ENCODE peak calls at places on chromosomes 16 and 17, in eight cellular contexts. O, P, G, F, S, E, Q and D are unnamed samples.

GRCh38 chr17:31413871-31414589 is 22.6 kb downstream of the RAB11FIP4 start:
- DNase-seq in F (peak), S (peak), O (peak), E (no peak), Q (peak), P (no peak), G (no peak), D (no peak)

GRCh38 chr16:77437859-77438258 is 3.0 kb upstream of the ADAMTS18 start:
- DNase-seq in G (no peak), S (no peak), P (no peak), F (peak), Q (no peak), O (no peak), E (no peak), D (no peak)

GRCh38 chr16:17277981-17278381 is 192.8 kb downstream of the XYLT1 start:
- DNase-seq in E (peak), P (no peak), S (peak), Q (peak), G (no peak), F (no peak), O (peak), D (no peak)

GRCh38 chr17:76822184-76822778 is 45.9 kb upstream of the MGAT5B start:
- DNase-seq in Q (no peak), G (no peak), S (no peak), P (no peak), E (no peak), F (no peak), O (no peak), D (no peak)

GRCh38 chr17:81631482-81631881 is 5.4 kb downstream of the NPLOC4 start:
- DNase-seq in F (no peak), Q (no peak), E (no peak), S (no peak), P (no peak), O (no peak), G (no peak), D (no peak)

GRCh38 chr16:15856901-15857778 is at the start of gene MYH11:
- DNase-seq in E (peak), Q (no peak), O (no peak), G (no peak), S (no peak), P (no peak), F (no peak), D (no peak)

GRCh38 chr17:56593073-56593740 is at the start of gene NOG:
- DNase-seq in S (peak), Q (peak), F (peak), O (peak), G (no peak), P (peak), E (peak), D (peak)

GRCh38 chr16:27748868-27749546 is 199.1 kb downstream of the KATNIP start:
- DNase-seq in Q (peak), O (peak), P (peak), G (no peak), F (peak), E (no peak), S (peak), D (no peak)

GRCh38 chr17:57284984-57285646 is 28.8 kb downstream of the MSI2 start:
- DNase-seq in O (peak), F (no peak), Q (no peak), S (no peak), P (peak), E (no peak), G (peak), D (no peak)

GRCh38 chr17:75105269-75106080 is 4.3 kb upstream of the ARMC7 start:
- DNase-seq in O (no peak), Q (peak), P (peak), F (no peak), S (peak), E (peak), G (no peak), D (peak)

GRCh38 chr16:272633-273546 is 2.9 kb downstream of the RGS11 start:
- DNase-seq in E (no peak), F (no peak), G (no peak), S (no peak), P (no peak), Q (no peak), O (no peak), D (no peak)

GRCh38 chr17:44767493-44767892 is 8.7 kb downstream of the ADAM11 start:
- DNase-seq in S (no peak), Q (no peak), E (no peak), P (no peak), O (no peak), F (no peak), G (no peak), D (no peak)

GRCh38 chr16:79767597-79768280 is 167.2 kb upstream of the MAF start:
- DNase-seq in S (peak), F (no peak), P (no peak), E (no peak), G (no peak), O (peak), Q (peak), D (peak)

GRCh38 chr17:80024206-80024972 is 11.3 kb downstream of the TBC1D16 start:
- DNase-seq in F (no peak), P (no peak), S (no peak), O (no peak), Q (no peak), E (no peak), G (no peak), D (no peak)

GRCh38 chr16:67460961-67461360 is 20.0 kb downstream of the ATP6V0D1 start:
- DNase-seq in S (no peak), F (no peak), O (no peak), Q (no peak), P (no peak), E (no peak), G (no peak), D (no peak)

GRCh38 chr17:61139219-61139618 is 260.4 kb upstream of the TBX2 start:
- DNase-seq in E (no peak), Q (peak), O (no peak), P (peak), F (peak), S (peak), G (peak), D (no peak)

GRCh38 chr17:36148559-36149295 is 27.7 kb downstream of the TBC1D3B start:
- DNase-seq in F (peak), P (peak), Q (peak), O (peak), S (peak), E (peak), G (peak), D (peak)

GRCh38 chr17:73293480-73293911 is 18.3 kb downstream of the CDC42EP4 start:
- DNase-seq in P (no peak), S (peak), F (peak), O (peak), E (no peak), G (no peak), Q (peak), D (no peak)

GRCh38 chr17:66230918-66231543 is 1.8 kb upstream of the APOH start:
- DNase-seq in E (no peak), P (no peak), G (no peak), S (no peak), Q (no peak), O (no peak), F (no peak), D (no peak)

GRCh38 chr17:33021731-33022408 is 30.2 kb downstream of the SPACA3 start:
- DNase-seq in O (no peak), P (no peak), E (no peak), F (no peak), Q (no peak), G (no peak), S (no peak), D (no peak)

GRCh38 chr17:7704601-7705268 is at the start of gene EFNB3:
- DNase-seq in P (no peak), F (no peak), G (no peak), O (no peak), Q (peak), E (peak), S (no peak), D (peak)

GRCh38 chr16:50509521-50510341 is 38.5 kb upstream of the NKD1 start:
- DNase-seq in O (peak), Q (no peak), S (peak), P (peak), G (no peak), F (no peak), E (no peak), D (peak)

GRCh38 chr17:1180958-1181768 is 1.4 kb upstream of the ABR start:
- DNase-seq in O (no peak), P (no peak), E (peak), F (no peak), S (no peak), G (no peak), Q (no peak), D (peak)

GRCh38 chr16:4089811-4090293 is 26.4 kb downstream of the ADCY9 start:
- DNase-seq in O (no peak), P (no peak), Q (no peak), G (no peak), S (no peak), F (no peak), E (no peak), D (no peak)

GRCh38 chr17:39634384-39634871 is 2.5 kb upstream of the STARD3 start:
- DNase-seq in P (no peak), F (peak), S (peak), E (no peak), Q (peak), O (peak), G (no peak), D (peak)

GRCh38 chr17:50270430-50271172 is 3.7 kb upstream of the TMEM92 start:
- DNase-seq in S (peak), G (no peak), E (no peak), O (no peak), F (no peak), Q (peak), P (no peak), D (no peak)

GRCh38 chr16:82414476-82414875 is 212.3 kb upstream of the CDH13 start:
- DNase-seq in F (no peak), P (no peak), O (no peak), S (no peak), G (no peak), Q (no peak), E (no peak), D (no peak)

GRCh38 chr16:24986512-24987303 is 28.5 kb downstream of the ARHGAP17 start:
- DNase-seq in F (no peak), P (no peak), O (no peak), S (peak), E (no peak), G (peak), Q (no peak), D (no peak)

GRCh38 chr17:47229535-47230443 is 20.6 kb downstream of the MYL4 start:
- DNase-seq in P (peak), E (peak), G (peak), F (peak), O (peak), S (peak), Q (peak), D (peak)

GRCh38 chr16:67847064-67847861 is at the start of gene CENPT:
- DNase-seq in Q (peak), G (no peak), O (peak), F (peak), S (peak), P (no peak), E (no peak), D (no peak)

GRCh38 chr17:56902350-56902749 is 11.5 kb downstream of the TRIM25 start:
- DNase-seq in O (no peak), E (no peak), S (peak), Q (peak), F (peak), P (no peak), G (no peak), D (no peak)

GRCh38 chr17:4433515-4434031 is at the start of gene SPNS3:
- DNase-seq in Q (no peak), P (peak), E (no peak), F (no peak), S (no peak), O (peak), G (peak), D (no peak)

GRCh38 chr17:79944251-79944812 is 91.3 kb downstream of the TBC1D16 start:
- DNase-seq in O (no peak), P (no peak), S (no peak), F (no peak), Q (no peak), E (no peak), G (no peak), D (no peak)

GRCh38 chr16:27177031-27177774 is 26.1 kb upstream of the KDM8 start:
- DNase-seq in E (no peak), S (peak), F (peak), P (peak), O (no peak), G (no peak), Q (peak), D (no peak)

GRCh38 chr17:80663783-80664206 is 119.2 kb downstream of the RPTOR start:
- DNase-seq in Q (peak), E (no peak), F (no peak), S (peak), P (peak), G (no peak), O (no peak), D (no peak)

GRCh38 chr17:48730240-48730550 is 1.6 kb upstream of the HOXB13 start:
- DNase-seq in O (no peak), F (no peak), P (no peak), G (no peak), S (no peak), E (no peak), Q (no peak), D (no peak)

GRCh38 chr16:64365448-64365858 is 756.4 kb downstream of the CDH11 start:
- DNase-seq in P (no peak), Q (no peak), E (no peak), O (no peak), G (no peak), F (no peak), S (no peak), D (no peak)